ENCODE peak calls at places on chromosomes 16 and 17, in eight cellular contexts. O is smooth muscle cell of the brain vasculature; C is EL; E is fibroblast of lung; H is NCI-H526 treated with DMSO at 0.1 percent for 48 hours; G is tibial nerve; U is naive thymus-derived CD8-positive, alpha-beta T cell; M is NCI-H2081 treated with DMSO at 0.1 percent for 48 hours. Z is an unnamed sample.

GRCh38 chr17:43877031-43877430 is 30.1 kb downstream of the CD300LG start:
- DNase-seq in O (no peak), C (no peak), E (no peak), H (no peak), G (no peak), U (no peak), M (no peak), Z (no peak)

GRCh38 chr17:82204831-82205719 is 7.6 kb downstream of the CCDC57 start:
- DNase-seq in O (no peak), C (peak), E (peak), H (no peak), G (no peak), U (no peak), M (peak), Z (peak)

GRCh38 chr17:66255527-66255971 is 26.3 kb upstream of the APOH start:
- DNase-seq in O (no peak), C (no peak), E (no peak), H (no peak), G (no peak), U (peak), M (no peak), Z (no peak)

GRCh38 chr16:88764913-88765349 is 20.1 kb downstream of the PIEZO1 start:
- DNase-seq in O (no peak), C (peak), E (peak), H (no peak), G (no peak), U (no peak), M (no peak), Z (no peak)

GRCh38 chr17:76562734-76563148 is 22.9 kb downstream of the PRCD start:
- DNase-seq in O (no peak), C (peak), E (peak), H (no peak), G (no peak), U (no peak), M (no peak), Z (peak)

GRCh38 chr16:56111100-56111499 is 80.2 kb upstream of the GNAO1 start:
- DNase-seq in O (no peak), C (no peak), E (no peak), H (no peak), G (no peak), U (no peak), M (no peak), Z (no peak)

GRCh38 chr17:81336930-81337325 is 41.8 kb upstream of the SLC38A10 start:
- DNase-seq in O (no peak), C (no peak), E (no peak), H (no peak), G (no peak), U (no peak), M (no peak), Z (no peak)

GRCh38 chr17:16250635-16251034 is 33.6 kb downstream of the PIGL start:
- DNase-seq in O (no peak), C (peak), E (peak), H (no peak), G (no peak), U (no peak), M (no peak), Z (peak)

GRCh38 chr16:4194661-4195060 is 47.2 kb downstream of the SRL start:
- DNase-seq in O (no peak), C (no peak), E (no peak), H (no peak), G (no peak), U (no peak), M (no peak), Z (no peak)

GRCh38 chr17:81064746-81065475 is 30.0 kb downstream of the BAIAP2 start:
- DNase-seq in O (no peak), C (no peak), E (peak), H (no peak), G (no peak), U (no peak), M (no peak), Z (peak)